ENCODE peak calls at places on chromosome 6, in seven cellular contexts. J is breast epithelium, L is Peyer's patch, F is A549, C is psoas muscle, W is IMR-90, P is pancreas. M is an unnamed sample. For H3K4me1, the result is how much of the 10 kb centered on the place peaks cover.

GRCh38 chr6:22657341-22657985 is 88.1 kb downstream of the HDGFL1 start:
- DNase-seq in J (no peak), L (no peak), F (no peak), C (no peak), W (no peak), P (no peak), M (no peak)

GRCh38 chr6:34094474-34095135 is 51.3 kb downstream of the GRM4 start:
- DNase-seq in J (no peak), L (no peak), F (no peak), C (no peak), W (no peak), P (no peak), M (no peak)

GRCh38 chr6:138410972-138411667 is 7.1 kb downstream of the HEBP2 start:
- DNase-seq in J (no peak), L (no peak), F (no peak), C (no peak), W (peak), P (no peak), M (no peak)

GRCh38 chr6:73704798-73705197 is 8.8 kb downstream of the CD109 start:
- DNase-seq in J (no peak), L (no peak), F (no peak), C (no peak), W (no peak), P (no peak), M (no peak)

GRCh38 chr6:168581706-168582105 is 140.7 kb downstream of the SMOC2 start:
- DNase-seq in J (no peak), L (no peak), F (no peak), C (no peak), W (no peak), P (no peak), M (no peak)

GRCh38 chr6:36807750-36808149 is 31.5 kb downstream of the CPNE5 start:
- DNase-seq in J (no peak), L (no peak), F (no peak), C (no peak), W (no peak), P (no peak), M (no peak)

GRCh38 chr6:142222022-142222421 is 75.0 kb downstream of the VTA1 start:
- DNase-seq in J (no peak), L (no peak), F (no peak), C (no peak), W (no peak), P (no peak), M (no peak)

GRCh38 chr6:113457751-113458150 is 399.4 kb upstream of the MARCKS start:
- DNase-seq in J (no peak), L (no peak), F (no peak), C (no peak), W (no peak), P (no peak), M (no peak)

GRCh38 chr6:100283288-100283687 is 181.4 kb downstream of the SIM1 start:
- DNase-seq in J (no peak), L (no peak), F (peak), C (no peak), W (peak), P (no peak), M (peak)

GRCh38 chr6:145643760-145644159 is 91.6 kb downstream of the EPM2A start:
- DNase-seq in J (no peak), L (no peak), F (no peak), C (no peak), W (peak), P (no peak), M (no peak)

GRCh38 chr6:164037165-164037564 is 622.6 kb downstream of the QKI start:
- DNase-seq in J (no peak), L (no peak), F (no peak), C (no peak), W (no peak), P (no peak), M (no peak)

GRCh38 chr6:141326925-141327324 is 805.8 kb upstream of the GJE1 start:
- DNase-seq in J (no peak), L (no peak), F (no peak), C (no peak), W (no peak), P (no peak), M (no peak)

GRCh38 chr6:156780117-156780641 is 3.0 kb downstream of the ARID1B start:
- DNase-seq in J (no peak), L (peak), F (peak), C (no peak), W (peak), P (peak), M (peak)

GRCh38 chr6:107689190-107689589 is 134.9 kb downstream of the SCML4 start:
- DNase-seq in J (no peak), L (no peak), F (no peak), C (no peak), W (no peak), P (no peak), M (no peak)

GRCh38 chr6:109580519-109580918 is 97.5 kb upstream of the ZBTB24 start:
- DNase-seq in J (no peak), L (no peak), F (no peak), C (no peak), W (peak), P (no peak), M (no peak)

GRCh38 chr6:68738039-68738438 is 103.0 kb downstream of the ADGRB3 start:
- DNase-seq in J (no peak), L (no peak), F (no peak), C (no peak), W (no peak), P (no peak), M (no peak)

GRCh38 chr6:26175428-26176181 is 88.4 kb downstream of the HFE start:
- DNase-seq in J (no peak), L (peak), F (no peak), C (no peak), W (peak), P (no peak), M (no peak)

GRCh38 chr6:140320799-140321099 is 946.3 kb upstream of the CITED2 start:
- DNase-seq in J (no peak), L (no peak), F (no peak), C (no peak), W (no peak), P (no peak), M (peak)

GRCh38 chr6:153129873-153130514 is 1.1 kb downstream of the RGS17 start:
- DNase-seq in J (no peak), L (no peak), F (no peak), C (no peak), W (peak), P (no peak), M (no peak)

GRCh38 chr6:138662474-138662873 is 111.1 kb upstream of the CCDC28A start:
- DNase-seq in J (no peak), L (no peak), F (peak), C (no peak), W (peak), P (no peak), M (no peak)

GRCh38 chr6:17622144-17622543 is 22.0 kb downstream of the FAM8A1 start:
- DNase-seq in J (no peak), L (no peak), F (no peak), C (no peak), W (no peak), P (no peak), M (no peak)

GRCh38 chr6:93123585-93123984 is 295.8 kb downstream of the EPHA7 start:
- DNase-seq in J (no peak), L (no peak), F (no peak), C (no peak), W (no peak), P (no peak), M (no peak)

GRCh38 chr6:168525926-168526630 is 85.1 kb downstream of the SMOC2 start:
- DNase-seq in J (no peak), L (no peak), F (no peak), C (no peak), W (no peak), P (peak), M (no peak)

GRCh38 chr6:35496851-35497570 is at the start of gene TEAD3:
- DNase-seq in J (peak), L (peak), F (peak), C (peak), W (peak), P (peak), M (peak)
- H3K4me1 ChIP-seq in J (under half), L (under half), F (under half), C (under half), W (under half), P (under half), M (under half)

DNA sequence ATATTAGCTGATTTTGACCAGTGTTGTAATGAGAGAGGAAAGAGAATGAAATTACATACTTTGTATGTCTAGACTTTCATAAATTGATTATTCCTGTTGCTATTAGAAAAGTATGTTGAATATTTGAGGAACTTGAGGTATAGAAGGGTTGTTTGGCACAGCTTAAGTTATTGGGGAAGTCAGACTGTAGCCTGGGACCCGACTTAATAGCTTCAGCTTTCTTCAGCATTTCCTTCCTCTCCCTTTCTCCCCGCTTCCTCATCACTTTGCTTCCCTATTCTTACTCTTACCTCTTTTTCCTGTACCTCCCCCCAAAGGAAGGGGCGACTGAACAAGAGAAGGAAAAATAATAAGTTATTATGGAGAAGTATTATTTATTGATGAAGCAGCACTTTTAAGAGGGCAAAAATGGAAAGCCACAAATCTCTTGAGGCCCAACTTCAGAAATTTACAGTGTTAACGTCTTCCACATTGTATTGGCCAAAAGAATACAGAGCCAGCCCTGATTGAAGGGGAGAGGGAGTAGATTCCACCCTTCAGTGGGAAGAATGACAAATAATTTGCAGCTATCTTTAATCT is 7.4 kb downstream of the SENP6 start:
- DNase-seq in J (no peak), L (no peak), F (no peak), C (no peak), W (no peak), P (no peak), M (no peak)
- H3K4me1 ChIP-seq in J (under half), L (under half), F (under half), C (half or more), W (under half), P (under half), M (under half)

DNA sequence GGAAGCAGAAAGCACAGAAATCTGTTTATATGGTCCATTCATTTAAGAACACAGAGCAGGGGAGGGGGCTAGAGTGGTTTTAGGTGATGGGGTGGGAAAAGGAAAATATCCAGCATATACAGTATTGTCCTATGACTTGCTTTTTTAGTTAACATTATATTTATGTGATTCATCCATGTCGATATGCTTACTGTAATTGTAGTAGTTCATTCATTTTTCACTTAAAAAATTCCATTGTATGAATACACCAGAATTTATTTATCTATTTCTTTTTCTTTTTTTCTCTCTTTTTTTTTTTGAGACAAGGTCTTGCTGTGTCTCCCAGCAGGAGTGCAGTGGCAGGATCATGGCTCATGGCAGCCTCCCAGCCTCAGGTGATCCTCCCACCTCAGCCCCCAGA is 9.6 kb upstream of the PRIM2 start:
- DNase-seq in J (no peak), L (no peak), F (no peak), C (no peak), W (peak), P (no peak), M (no peak)
- H3K4me1 ChIP-seq in J (under half), L (under half), F (under half), C (under half), W (under half), P (under half), M (under half)

GRCh38 chr6:56529594-56530191 is 113.0 kb downstream of the DST start:
- DNase-seq in J (no peak), L (no peak), F (no peak), C (no peak), W (peak), P (no peak), M (no peak)
- H3K4me1 ChIP-seq in J (under half), L (under half), F (under half), C (under half), W (under half), P (under half), M (under half)

GRCh38 chr6:44054635-44055559 is 72.4 kb downstream of the MRPL14 start:
- DNase-seq in J (no peak), L (no peak), F (no peak), C (peak), W (peak), P (no peak), M (no peak)
- H3K4me1 ChIP-seq in J (under half), L (under half), F (half or more), C (under half), W (half or more), P (under half), M (under half)

DNA sequence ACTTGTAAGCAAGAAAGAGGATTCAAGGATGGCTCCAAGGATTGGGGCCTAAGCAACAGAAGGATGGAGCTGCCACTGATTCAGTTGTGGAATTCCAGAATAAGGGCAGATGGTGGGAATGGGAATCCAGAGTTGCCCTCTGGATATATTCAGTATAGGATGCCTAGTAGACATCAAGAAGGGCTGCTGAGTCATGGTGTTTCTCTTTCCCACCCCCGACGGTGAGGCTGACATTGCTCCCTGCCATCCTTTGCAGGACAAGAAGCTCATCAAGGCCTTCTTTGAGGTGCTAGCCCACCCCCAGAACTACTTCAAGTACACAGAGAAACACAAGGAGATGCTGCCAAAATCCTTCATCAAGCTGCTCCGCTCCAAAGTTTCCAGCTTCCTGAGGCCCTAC is 11.2 kb upstream of the ZNF76 start:
- DNase-seq in J (no peak), L (no peak), F (no peak), C (no peak), W (peak), P (no peak), M (no peak)
- H3K4me1 ChIP-seq in J (under half), L (under half), F (under half), C (under half), W (under half), P (under half), M (under half)

GRCh38 chr6:15296249-15296648 is 50.4 kb downstream of the JARID2 start:
- DNase-seq in J (no peak), L (no peak), F (no peak), C (no peak), W (no peak), P (no peak), M (no peak)
- H3K4me1 ChIP-seq in J (under half), L (under half), F (under half), C (under half), W (under half), P (under half), M (half or more)

DNA sequence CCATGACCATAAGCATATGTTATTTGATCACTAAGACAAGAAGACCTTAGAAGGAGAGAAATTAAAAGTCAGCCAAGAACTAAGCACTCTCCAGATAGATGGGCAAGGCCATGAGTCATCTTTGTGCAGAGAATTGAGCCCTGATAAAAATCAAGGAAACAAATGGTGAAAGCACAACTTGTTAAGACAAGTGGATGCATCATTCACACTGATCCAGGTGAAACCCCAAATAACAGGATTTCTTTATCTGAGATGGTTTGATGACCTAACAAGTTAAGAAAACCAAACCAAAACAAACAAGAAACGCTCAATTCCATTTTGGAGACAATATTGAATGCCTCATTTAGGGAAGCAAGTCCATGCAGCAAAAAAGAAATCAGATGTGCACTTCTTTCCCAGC is 121.6 kb downstream of the ADAT2 start:
- DNase-seq in J (no peak), L (no peak), F (no peak), C (no peak), W (peak), P (no peak), M (no peak)
- H3K4me1 ChIP-seq in J (under half), L (under half), F (under half), C (under half), W (under half), P (under half), M (under half)

GRCh38 chr6:166842607-166843006 is 113.7 kb downstream of the RNASET2 start:
- DNase-seq in J (no peak), L (no peak), F (no peak), C (no peak), W (no peak), P (no peak), M (no peak)
- H3K4me1 ChIP-seq in J (under half), L (under half), F (under half), C (under half), W (under half), P (under half), M (under half)